ENCODE peak calls at places on chromosome 5, in five cellular contexts. I is SK-N-SH, Z is GM12891, R is H1, K is GM12878. W is an unnamed sample.

GRCh38 chr5:55081541-55081940 is 20.9 kb upstream of the GZMA start:
- DNase-seq in I (no peak), Z (no peak), R (no peak), K (no peak), W (no peak)

GRCh38 chr5:177494356-177495195 is 2.8 kb downstream of the PDLIM7 start:
- DNase-seq in I (peak; percentile 88), Z (no peak), R (peak; percentile 87), K (no peak), W (no peak)

GRCh38 chr5:21219255-21219654 is 1231.3 kb upstream of the CDH18 start:
- DNase-seq in I (no peak), Z (no peak), R (no peak), K (no peak), W (no peak)

GRCh38 chr5:172505403-172505759 is 51.1 kb upstream of the SH3PXD2B start:
- DNase-seq in I (no peak), Z (no peak), R (no peak), K (no peak), W (no peak)

GRCh38 chr5:180143656-180144364 is 65.2 kb downstream of the RASGEF1C start:
- DNase-seq in I (no peak), Z (no peak), R (no peak), K (no peak), W (no peak)

GRCh38 chr5:100761192-100761591 is 141.9 kb downstream of the ST8SIA4 start:
- DNase-seq in I (no peak), Z (no peak), R (no peak), K (no peak), W (no peak)

GRCh38 chr5:131749138-131749537 is 47.7 kb downstream of the FNIP1 start:
- DNase-seq in I (no peak), Z (no peak), R (no peak), K (no peak), W (no peak)

GRCh38 chr5:136269978-136270377 is 77.0 kb upstream of the SMIM32 start:
- DNase-seq in I (no peak), Z (no peak), R (no peak), K (no peak), W (no peak)

GRCh38 chr5:146909496-146910068 is 31.0 kb upstream of the PPP2R2B start:
- DNase-seq in I (peak; percentile 39), Z (no peak), R (no peak), K (no peak), W (no peak)

GRCh38 chr5:56465757-56466127 is 232.6 kb upstream of the ANKRD55 start:
- DNase-seq in I (no peak), Z (no peak), R (no peak), K (no peak), W (no peak)

GRCh38 chr5:93573627-93573974 is 7.4 kb downstream of the NR2F1-AS1 start:
- DNase-seq in I (no peak), Z (no peak), R (no peak), K (no peak), W (no peak)

GRCh38 chr5:53201746-53202145 is 92.2 kb upstream of the MOCS2 start:
- DNase-seq in I (no peak), Z (no peak), R (no peak), K (no peak), W (no peak)

GRCh38 chr5:123785160-123786001 is 273.4 kb downstream of the CSNK1G3 start:
- DNase-seq in I (peak; percentile 27), Z (no peak), R (no peak), K (no peak), W (no peak)

GRCh38 chr5:34002629-34003328 is 5.1 kb downstream of the AMACR start:
- DNase-seq in I (no peak), Z (no peak), R (no peak), K (no peak), W (no peak)

GRCh38 chr5:146091881-146092280 is 13.5 kb downstream of the PLAC8L1 start:
- DNase-seq in I (no peak), Z (no peak), R (no peak), K (no peak), W (no peak)

GRCh38 chr5:168372351-168372946 is 81.0 kb downstream of the WWC1 start:
- DNase-seq in I (no peak), Z (no peak), R (no peak), K (no peak), W (no peak)

GRCh38 chr5:10250804-10251276 is 760 bp downstream of the CCT5 start:
- DNase-seq in I (peak; percentile 31), Z (peak; percentile 15), R (no peak), K (no peak), W (no peak)

GRCh38 chr5:157549283-157549629 is 26.3 kb downstream of the ADAM19 start:
- DNase-seq in I (no peak), Z (no peak), R (no peak), K (no peak), W (no peak)

GRCh38 chr5:76715734-76716455 is at the start of gene F2R:
- DNase-seq in I (peak; percentile 94), Z (peak; percentile 69), R (no peak), K (no peak), W (peak; percentile 67)

GRCh38 chr5:31054436-31054835 is 139.1 kb upstream of the CDH6 start:
- DNase-seq in I (no peak), Z (no peak), R (no peak), K (no peak), W (no peak)

GRCh38 chr5:176379881-176380280 is 8.5 kb downstream of the NOP16 start:
- DNase-seq in I (no peak), Z (no peak), R (no peak), K (no peak), W (no peak)

GRCh38 chr5:83197326-83197725 is 120.0 kb downstream of the XRCC4 start:
- DNase-seq in I (peak; percentile 14), Z (no peak), R (no peak), K (no peak), W (no peak)
- TF ChIP-seq TAF1 in I (no peak), Z (no peak), R (no peak), K (no peak), W (no peak)

GRCh38 chr5:166720026-166720425 is 1571.4 kb upstream of the WWC1 start:
- DNase-seq in I (no peak), Z (no peak), R (no peak), K (no peak), W (no peak)

GRCh38 chr5:166726406-166726805 is 1565.0 kb upstream of the WWC1 start:
- DNase-seq in I (no peak), Z (no peak), R (no peak), K (no peak), W (no peak)

GRCh38 chr5:166724284-166724683 is 1567.2 kb upstream of the WWC1 start:
- DNase-seq in I (no peak), Z (no peak), R (no peak), K (no peak), W (no peak)

GRCh38 chr5:166725585-166725984 is 1565.9 kb upstream of the WWC1 start:
- DNase-seq in I (no peak), Z (no peak), R (no peak), K (no peak), W (no peak)

DNA sequence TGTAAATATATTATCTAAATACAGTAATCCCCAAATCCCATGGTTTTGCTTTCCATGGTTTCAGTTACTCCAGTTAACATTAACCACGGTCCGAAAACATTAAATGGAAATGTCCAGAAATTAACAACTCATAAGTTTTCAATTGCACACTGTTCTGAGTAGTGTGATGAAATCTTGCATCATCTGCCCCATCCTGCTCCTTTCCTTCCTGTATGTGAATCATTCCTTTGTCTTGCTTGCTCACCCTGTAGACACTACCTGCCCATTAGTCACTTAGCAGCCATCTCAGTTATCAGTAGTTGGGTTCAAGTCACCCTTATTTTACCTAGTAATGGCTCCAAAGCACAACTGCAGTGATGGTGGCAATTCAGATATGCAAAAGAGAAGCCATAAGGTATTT is 1568.5 kb upstream of the WWC1 start:
- DNase-seq in I (no peak), Z (no peak), R (no peak), K (no peak), W (no peak)
- TF ChIP-seq TAF1 in I (no peak), Z (no peak), R (no peak), K (no peak), W (no peak)

GRCh38 chr5:149996186-149996890 is 4.1 kb downstream of the TIGD6 start:
- DNase-seq in I (no peak), Z (no peak), R (no peak), K (no peak), W (no peak)

GRCh38 chr5:149988126-149988525 is 12.3 kb downstream of the TIGD6 start:
- DNase-seq in I (no peak), Z (no peak), R (no peak), K (no peak), W (no peak)

GRCh38 chr5:149995385-149996085 is 4.9 kb downstream of the TIGD6 start:
- DNase-seq in I (peak; percentile 27), Z (no peak), R (no peak), K (no peak), W (no peak)

GRCh38 chr5:149993471-149993870 is 7.0 kb downstream of the TIGD6 start:
- DNase-seq in I (no peak), Z (no peak), R (no peak), K (no peak), W (no peak)

GRCh38 chr5:149990518-149991376 is 9.7 kb downstream of the TIGD6 start:
- DNase-seq in I (peak; percentile 67), Z (peak; percentile 29), R (no peak), K (peak; percentile 26), W (peak; percentile 28)
- TF ChIP-seq TAF1 in I (no peak), Z (no peak), R (no peak), K (no peak), W (no peak)

GRCh38 chr5:78984020-78984610 is 995 bp downstream of the ARSB start:
- DNase-seq in I (peak; percentile 29), Z (no peak), R (no peak), K (no peak), W (no peak)

GRCh38 chr5:78979899-78980298 is 5.2 kb downstream of the ARSB start:
- DNase-seq in I (no peak), Z (no peak), R (no peak), K (no peak), W (no peak)

GRCh38 chr5:78983601-78984000 is 1.5 kb downstream of the ARSB start:
- DNase-seq in I (peak; percentile 24), Z (no peak), R (no peak), K (no peak), W (no peak)

GRCh38 chr5:78975035-78975434 is 10.1 kb downstream of the ARSB start:
- DNase-seq in I (no peak), Z (no peak), R (no peak), K (no peak), W (no peak)

GRCh38 chr5:78979117-78979742 is 5.9 kb downstream of the ARSB start:
- DNase-seq in I (no peak), Z (no peak), R (no peak), K (no peak), W (no peak)
- TF ChIP-seq TAF1 in I (no peak), Z (no peak), R (no peak), K (no peak), W (no peak)

DNA sequence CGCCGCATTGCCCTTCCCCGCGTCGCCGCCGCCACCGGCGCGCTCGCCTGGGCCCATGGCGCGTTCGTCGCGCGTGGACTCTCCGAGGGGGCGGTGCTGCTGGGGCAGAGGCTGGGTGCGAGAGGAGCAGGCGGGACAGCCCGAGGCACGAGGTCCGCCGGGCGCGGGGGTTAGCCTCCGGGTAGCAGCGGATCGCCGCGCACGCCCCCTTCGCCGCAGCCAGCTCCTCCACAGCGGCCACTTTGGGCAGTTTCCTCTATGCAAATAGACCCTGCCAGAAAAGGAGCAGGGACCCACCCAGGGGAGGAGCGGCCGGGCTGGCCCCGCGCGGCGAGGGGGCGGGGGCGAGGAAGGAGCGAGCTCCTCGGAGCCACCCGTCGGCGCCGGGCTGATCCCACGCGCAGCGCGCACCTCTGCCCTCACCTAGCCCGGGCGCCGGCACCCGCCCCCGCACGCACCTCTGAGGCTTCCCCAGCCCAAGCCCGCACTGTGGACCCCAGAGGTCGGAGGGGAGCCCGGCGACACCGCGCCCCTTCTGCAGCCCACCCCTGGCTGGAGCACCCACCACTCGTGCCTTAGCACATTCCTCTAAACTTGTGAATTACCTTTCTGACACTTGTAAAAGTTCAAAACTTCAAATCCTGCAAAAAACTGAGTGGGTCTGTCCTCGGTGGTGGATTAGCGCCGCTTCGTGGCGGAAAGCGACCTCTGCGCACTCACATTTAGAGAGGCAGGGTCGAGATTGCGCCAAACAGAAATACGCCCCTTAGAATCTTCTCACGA is at the start of gene COL23A1:
- DNase-seq in I (peak; percentile 90), Z (peak; percentile 48), R (no peak), K (no peak), W (no peak)
- TF ChIP-seq TAF1 in I (no peak), Z (no peak), R (no peak), K (no peak), W (no peak)